ENCODE peak calls at places on chromosome 15, in eight cellular contexts. One of them, this sample, is unnamed.

GRCh38 chr15:84714372-84714771 is 1.6 kb downstream of the SEC11A start:
- DNase-seq in AG09309: no peak
- DNase-seq in mesothelial cell of epicardium: no peak
- DNase-seq in psoas muscle: no peak
- DNase-seq in foreskin fibroblast: no peak
- DNase-seq in A549: no peak
- DNase-seq in fibroblast of pulmonary artery: no peak
- DNase-seq in MCF 10A: no peak
- DNase-seq in this sample: no peak

GRCh38 chr15:101128191-101128590 is 123.7 kb downstream of the CHSY1 start:
- DNase-seq in AG09309: peak
- DNase-seq in mesothelial cell of epicardium: no peak
- DNase-seq in psoas muscle: no peak
- DNase-seq in foreskin fibroblast: peak
- DNase-seq in A549: no peak
- DNase-seq in fibroblast of pulmonary artery: peak
- DNase-seq in MCF 10A: peak
- DNase-seq in this sample: no peak

GRCh38 chr15:95469601-95470000 is 860.9 kb upstream of the NR2F2 start:
- DNase-seq in AG09309: no peak
- DNase-seq in mesothelial cell of epicardium: no peak
- DNase-seq in psoas muscle: no peak
- DNase-seq in foreskin fibroblast: no peak
- DNase-seq in A549: no peak
- DNase-seq in fibroblast of pulmonary artery: no peak
- DNase-seq in MCF 10A: no peak
- DNase-seq in this sample: no peak

GRCh38 chr15:33915571-33916407 is 52.5 kb upstream of the CHRM5 start:
- DNase-seq in AG09309: no peak
- DNase-seq in mesothelial cell of epicardium: no peak
- DNase-seq in psoas muscle: no peak
- DNase-seq in foreskin fibroblast: no peak
- DNase-seq in A549: no peak
- DNase-seq in fibroblast of pulmonary artery: no peak
- DNase-seq in MCF 10A: peak
- DNase-seq in this sample: no peak

GRCh38 chr15:100869151-100869999 is 10.3 kb upstream of the ALDH1A3 start:
- DNase-seq in AG09309: no peak
- DNase-seq in mesothelial cell of epicardium: no peak
- DNase-seq in psoas muscle: no peak
- DNase-seq in foreskin fibroblast: no peak
- DNase-seq in A549: peak
- DNase-seq in fibroblast of pulmonary artery: no peak
- DNase-seq in MCF 10A: no peak
- DNase-seq in this sample: peak

GRCh38 chr15:94487635-94488034 is 256.3 kb downstream of the MCTP2 start:
- DNase-seq in AG09309: no peak
- DNase-seq in mesothelial cell of epicardium: no peak
- DNase-seq in psoas muscle: no peak
- DNase-seq in foreskin fibroblast: no peak
- DNase-seq in A549: no peak
- DNase-seq in fibroblast of pulmonary artery: no peak
- DNase-seq in MCF 10A: no peak
- DNase-seq in this sample: no peak

GRCh38 chr15:67863442-67863987 is 23.7 kb upstream of the RNU6-1 start:
- DNase-seq in AG09309: no peak
- DNase-seq in mesothelial cell of epicardium: peak
- DNase-seq in psoas muscle: peak
- DNase-seq in foreskin fibroblast: peak
- DNase-seq in A549: peak
- DNase-seq in fibroblast of pulmonary artery: peak
- DNase-seq in MCF 10A: peak
- DNase-seq in this sample: peak

GRCh38 chr15:65940618-65940909 is 71.3 kb downstream of the RAB11A start:
- DNase-seq in AG09309: no peak
- DNase-seq in mesothelial cell of epicardium: no peak
- DNase-seq in psoas muscle: no peak
- DNase-seq in foreskin fibroblast: no peak
- DNase-seq in A549: peak
- DNase-seq in fibroblast of pulmonary artery: peak
- DNase-seq in MCF 10A: peak
- DNase-seq in this sample: no peak

GRCh38 chr15:73335026-73335425 is 33.7 kb downstream of the HCN4 start:
- DNase-seq in AG09309: no peak
- DNase-seq in mesothelial cell of epicardium: no peak
- DNase-seq in psoas muscle: no peak
- DNase-seq in foreskin fibroblast: no peak
- DNase-seq in A549: no peak
- DNase-seq in fibroblast of pulmonary artery: no peak
- DNase-seq in MCF 10A: no peak
- DNase-seq in this sample: no peak

GRCh38 chr15:39363761-39364586 is 216.9 kb upstream of the THBS1 start:
- DNase-seq in AG09309: no peak
- DNase-seq in mesothelial cell of epicardium: no peak
- DNase-seq in psoas muscle: no peak
- DNase-seq in foreskin fibroblast: peak
- DNase-seq in A549: no peak
- DNase-seq in fibroblast of pulmonary artery: peak
- DNase-seq in MCF 10A: peak
- DNase-seq in this sample: no peak

GRCh38 chr15:52527196-52527897 is 1.3 kb downstream of the MYO5A start:
- DNase-seq in AG09309: no peak
- DNase-seq in mesothelial cell of epicardium: no peak
- DNase-seq in psoas muscle: no peak
- DNase-seq in foreskin fibroblast: no peak
- DNase-seq in A549: no peak
- DNase-seq in fibroblast of pulmonary artery: no peak
- DNase-seq in MCF 10A: no peak
- DNase-seq in this sample: no peak

GRCh38 chr15:37102315-37103021 is 2.1 kb upstream of the MEIS2 start:
- DNase-seq in AG09309: no peak
- DNase-seq in mesothelial cell of epicardium: no peak
- DNase-seq in psoas muscle: no peak
- DNase-seq in foreskin fibroblast: no peak
- DNase-seq in A549: peak
- DNase-seq in fibroblast of pulmonary artery: no peak
- DNase-seq in MCF 10A: no peak
- DNase-seq in this sample: peak

GRCh38 chr15:38536201-38536676 is 28.4 kb downstream of the RASGRP1 start:
- DNase-seq in AG09309: peak
- DNase-seq in mesothelial cell of epicardium: no peak
- DNase-seq in psoas muscle: peak
- DNase-seq in foreskin fibroblast: peak
- DNase-seq in A549: no peak
- DNase-seq in fibroblast of pulmonary artery: peak
- DNase-seq in MCF 10A: no peak
- DNase-seq in this sample: no peak

GRCh38 chr15:71914092-71914491 is 103.7 kb downstream of the NR2E3 start:
- DNase-seq in AG09309: no peak
- DNase-seq in mesothelial cell of epicardium: no peak
- DNase-seq in psoas muscle: no peak
- DNase-seq in foreskin fibroblast: no peak
- DNase-seq in A549: no peak
- DNase-seq in fibroblast of pulmonary artery: no peak
- DNase-seq in MCF 10A: no peak
- DNase-seq in this sample: no peak

GRCh38 chr15:40323953-40324937 is 753 bp downstream of the INAFM2 start:
- DNase-seq in AG09309: no peak
- DNase-seq in mesothelial cell of epicardium: no peak
- DNase-seq in psoas muscle: no peak
- DNase-seq in foreskin fibroblast: no peak
- DNase-seq in A549: no peak
- DNase-seq in fibroblast of pulmonary artery: no peak
- DNase-seq in MCF 10A: no peak
- DNase-seq in this sample: no peak

GRCh38 chr15:76289582-76289981 is 21.7 kb downstream of the ETFA start:
- DNase-seq in AG09309: no peak
- DNase-seq in mesothelial cell of epicardium: no peak
- DNase-seq in psoas muscle: no peak
- DNase-seq in foreskin fibroblast: no peak
- DNase-seq in A549: no peak
- DNase-seq in fibroblast of pulmonary artery: no peak
- DNase-seq in MCF 10A: no peak
- DNase-seq in this sample: no peak

GRCh38 chr15:25710184-25710583 is 152.9 kb downstream of the ATP10A start:
- DNase-seq in AG09309: no peak
- DNase-seq in mesothelial cell of epicardium: no peak
- DNase-seq in psoas muscle: peak
- DNase-seq in foreskin fibroblast: no peak
- DNase-seq in A549: peak
- DNase-seq in fibroblast of pulmonary artery: peak
- DNase-seq in MCF 10A: no peak
- DNase-seq in this sample: peak

GRCh38 chr15:48084759-48085420 is 35.9 kb upstream of the SLC24A5 start:
- DNase-seq in AG09309: no peak
- DNase-seq in mesothelial cell of epicardium: no peak
- DNase-seq in psoas muscle: no peak
- DNase-seq in foreskin fibroblast: peak
- DNase-seq in A549: peak
- DNase-seq in fibroblast of pulmonary artery: peak
- DNase-seq in MCF 10A: peak
- DNase-seq in this sample: peak

GRCh38 chr15:101045835-101046691 is 126.9 kb downstream of the LRRK1 start:
- DNase-seq in AG09309: no peak
- DNase-seq in mesothelial cell of epicardium: peak
- DNase-seq in psoas muscle: no peak
- DNase-seq in foreskin fibroblast: no peak
- DNase-seq in A549: no peak
- DNase-seq in fibroblast of pulmonary artery: no peak
- DNase-seq in MCF 10A: no peak
- DNase-seq in this sample: peak

GRCh38 chr15:36951747-36952247 is 148.6 kb downstream of the MEIS2 start:
- DNase-seq in AG09309: peak
- DNase-seq in mesothelial cell of epicardium: no peak
- DNase-seq in psoas muscle: peak
- DNase-seq in foreskin fibroblast: peak
- DNase-seq in A549: peak
- DNase-seq in fibroblast of pulmonary artery: peak
- DNase-seq in MCF 10A: no peak
- DNase-seq in this sample: no peak

GRCh38 chr15:60299452-60300047 is 98.2 kb downstream of the ANXA2 start:
- DNase-seq in AG09309: no peak
- DNase-seq in mesothelial cell of epicardium: no peak
- DNase-seq in psoas muscle: no peak
- DNase-seq in foreskin fibroblast: peak
- DNase-seq in A549: no peak
- DNase-seq in fibroblast of pulmonary artery: peak
- DNase-seq in MCF 10A: peak
- DNase-seq in this sample: no peak
- TF ChIP-seq CTCF in AG09309: no peak
- TF ChIP-seq CTCF in mesothelial cell of epicardium: no peak
- TF ChIP-seq CTCF in psoas muscle: no peak
- TF ChIP-seq CTCF in foreskin fibroblast: peak
- TF ChIP-seq CTCF in A549: no peak
- TF ChIP-seq CTCF in fibroblast of pulmonary artery: no peak
- TF ChIP-seq CTCF in MCF 10A: no peak
- TF ChIP-seq CTCF in this sample: no peak

DNA sequence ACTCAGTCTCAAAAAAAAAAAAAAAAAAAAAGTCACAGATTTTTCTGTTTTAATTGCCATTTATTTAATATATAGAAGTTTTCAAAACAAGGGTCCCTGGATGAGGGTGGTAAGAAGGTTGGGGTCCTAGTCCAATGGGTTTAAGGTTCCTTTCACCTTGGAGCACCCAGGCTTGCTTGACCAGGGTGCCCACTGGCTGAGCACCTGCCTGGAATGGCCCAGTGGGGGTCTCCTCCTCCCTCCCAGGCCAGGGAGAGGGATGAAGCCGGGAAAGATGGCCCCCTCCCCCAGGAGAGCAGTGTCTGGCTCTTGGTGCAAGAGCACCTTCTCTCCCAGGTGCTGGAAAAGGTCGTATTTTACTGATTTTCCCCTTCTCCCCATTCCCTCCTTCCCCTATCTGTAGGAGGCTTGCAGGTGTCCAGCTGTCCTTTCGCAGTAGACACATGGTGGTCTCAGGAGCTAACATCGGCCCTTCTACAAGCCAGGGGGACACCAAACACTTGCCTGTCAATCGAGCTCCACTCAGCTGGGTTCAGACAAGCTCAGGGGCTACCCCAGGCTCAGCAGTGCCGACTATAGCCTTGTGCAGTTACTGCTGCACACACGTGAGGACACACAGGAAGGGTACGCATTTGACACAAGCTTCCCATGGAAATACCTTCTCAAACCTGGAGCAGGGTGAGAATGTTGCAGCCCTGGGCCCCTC is 112.3 kb upstream of the KLF13 start:
- DNase-seq in AG09309: no peak
- DNase-seq in mesothelial cell of epicardium: no peak
- DNase-seq in psoas muscle: no peak
- DNase-seq in foreskin fibroblast: no peak
- DNase-seq in A549: peak
- DNase-seq in fibroblast of pulmonary artery: no peak
- DNase-seq in MCF 10A: no peak
- DNase-seq in this sample: no peak
- TF ChIP-seq CTCF in AG09309: no peak
- TF ChIP-seq CTCF in mesothelial cell of epicardium: no peak
- TF ChIP-seq CTCF in psoas muscle: no peak
- TF ChIP-seq CTCF in foreskin fibroblast: no peak
- TF ChIP-seq CTCF in A549: no peak
- TF ChIP-seq CTCF in fibroblast of pulmonary artery: no peak
- TF ChIP-seq CTCF in MCF 10A: peak
- TF ChIP-seq CTCF in this sample: no peak

DNA sequence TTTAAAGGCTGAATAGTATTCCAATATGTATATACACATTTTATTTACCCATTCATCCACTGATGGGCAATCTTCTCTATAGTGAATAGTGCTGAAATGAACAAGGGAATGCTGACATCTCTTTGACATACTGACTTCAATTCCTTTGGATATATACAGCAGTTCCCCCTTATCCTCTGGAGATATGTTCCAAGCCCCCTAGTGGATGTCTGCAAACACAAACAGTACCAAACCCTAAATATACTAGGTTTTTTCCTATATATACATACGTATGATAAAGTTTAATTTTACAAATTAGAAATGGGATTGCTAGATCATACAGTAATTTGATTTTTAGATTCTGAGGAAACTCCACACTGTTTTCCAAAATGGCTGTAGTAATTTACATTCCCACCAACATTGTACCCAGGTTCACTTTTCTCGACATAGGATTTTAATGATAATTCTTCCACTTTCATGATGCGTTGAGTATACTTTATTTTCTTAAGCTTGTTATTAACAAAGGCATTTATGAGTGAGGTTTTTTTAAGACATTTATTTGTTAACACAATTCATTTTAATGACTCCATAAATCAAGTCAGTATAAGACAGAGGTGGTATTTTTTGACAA is 38.2 kb downstream of the VPS13C start:
- DNase-seq in AG09309: no peak
- DNase-seq in mesothelial cell of epicardium: no peak
- DNase-seq in psoas muscle: no peak
- DNase-seq in foreskin fibroblast: no peak
- DNase-seq in A549: peak
- DNase-seq in fibroblast of pulmonary artery: peak
- DNase-seq in MCF 10A: peak
- DNase-seq in this sample: no peak
- TF ChIP-seq CTCF in AG09309: peak
- TF ChIP-seq CTCF in mesothelial cell of epicardium: no peak
- TF ChIP-seq CTCF in psoas muscle: no peak
- TF ChIP-seq CTCF in foreskin fibroblast: peak
- TF ChIP-seq CTCF in A549: peak
- TF ChIP-seq CTCF in fibroblast of pulmonary artery: peak
- TF ChIP-seq CTCF in MCF 10A: peak
- TF ChIP-seq CTCF in this sample: peak

GRCh38 chr15:47027322-47027946 is 689.9 kb upstream of the SEMA6D start:
- DNase-seq in AG09309: no peak
- DNase-seq in mesothelial cell of epicardium: no peak
- DNase-seq in psoas muscle: no peak
- DNase-seq in foreskin fibroblast: no peak
- DNase-seq in A549: no peak
- DNase-seq in fibroblast of pulmonary artery: no peak
- DNase-seq in MCF 10A: no peak
- DNase-seq in this sample: no peak
- TF ChIP-seq CTCF in AG09309: no peak
- TF ChIP-seq CTCF in mesothelial cell of epicardium: no peak
- TF ChIP-seq CTCF in psoas muscle: no peak
- TF ChIP-seq CTCF in foreskin fibroblast: no peak
- TF ChIP-seq CTCF in A549: no peak
- TF ChIP-seq CTCF in fibroblast of pulmonary artery: no peak
- TF ChIP-seq CTCF in MCF 10A: peak
- TF ChIP-seq CTCF in this sample: no peak

This sample was measured in endothelial cell.